ENCODE peak calls at places on chromosomes 3 and 15, in eight cellular contexts. Y, K, B, E, F, Q, W and J are unnamed samples.

GRCh38 chr3:40597441-40597840 is 72.7 kb downstream of the ZNF621 start:
- DNase-seq in Y (no peak), K (no peak), B (no peak), E (no peak), F (no peak), Q (no peak), W (no peak), J (no peak)

GRCh38 chr15:31434418-31435255 is 108.0 kb downstream of the KLF13 start:
- DNase-seq in Y (no peak), K (peak), B (peak), E (peak), F (peak), Q (no peak), W (no peak), J (no peak)

GRCh38 chr3:177069514-177070329 is 127.6 kb downstream of the TBL1XR1 start:
- DNase-seq in Y (no peak), K (no peak), B (no peak), E (no peak), F (no peak), Q (no peak), W (no peak), J (no peak)

GRCh38 chr15:94582368-94582767 is 351.0 kb downstream of the MCTP2 start:
- DNase-seq in Y (peak), K (peak), B (no peak), E (no peak), F (no peak), Q (peak), W (no peak), J (peak)

GRCh38 chr3:139302084-139302800 is 41.6 kb upstream of the MRPS22 start:
- DNase-seq in Y (peak), K (no peak), B (no peak), E (peak), F (peak), Q (no peak), W (no peak), J (no peak)

GRCh38 chr3:148208975-148209374 is 488.7 kb upstream of the AGTR1 start:
- DNase-seq in Y (no peak), K (no peak), B (no peak), E (no peak), F (no peak), Q (no peak), W (no peak), J (no peak)

GRCh38 chr3:105827959-105828358 is 40.9 kb downstream of the CBLB start:
- DNase-seq in Y (peak), K (no peak), B (peak), E (peak), F (no peak), Q (peak), W (no peak), J (no peak)

GRCh38 chr15:74319596-74320357 is 47.7 kb downstream of the CYP11A1 start:
- DNase-seq in Y (no peak), K (no peak), B (no peak), E (peak), F (peak), Q (no peak), W (no peak), J (no peak)

GRCh38 chr15:98403169-98403568 is 245.2 kb upstream of the IGF1R start:
- DNase-seq in Y (no peak), K (no peak), B (no peak), E (no peak), F (no peak), Q (no peak), W (no peak), J (no peak)

GRCh38 chr3:148319960-148320359 is 377.7 kb upstream of the AGTR1 start:
- DNase-seq in Y (no peak), K (no peak), B (no peak), E (no peak), F (no peak), Q (no peak), W (no peak), J (no peak)

GRCh38 chr3:51682079-51682478 is 11.0 kb downstream of the TEX264 start:
- DNase-seq in Y (peak), K (peak), B (peak), E (peak), F (peak), Q (peak), W (peak), J (peak)

GRCh38 chr3:129360705-129361460 is 67.6 kb downstream of the EFCAB12 start:
- DNase-seq in Y (no peak), K (no peak), B (no peak), E (no peak), F (no peak), Q (no peak), W (no peak), J (no peak)

GRCh38 chr15:68417897-68418296 is 14.1 kb downstream of the ITGA11 start:
- DNase-seq in Y (no peak), K (no peak), B (no peak), E (no peak), F (no peak), Q (no peak), W (no peak), J (no peak)

GRCh38 chr15:36407647-36408046 is 171.8 kb upstream of the CDIN1 start:
- DNase-seq in Y (no peak), K (no peak), B (no peak), E (no peak), F (no peak), Q (no peak), W (no peak), J (no peak)

GRCh38 chr3:15347104-15347736 is 14.8 kb upstream of the SH3BP5 start:
- DNase-seq in Y (no peak), K (no peak), B (no peak), E (no peak), F (no peak), Q (no peak), W (no peak), J (no peak)

GRCh38 chr15:95129589-95129988 is 898.2 kb downstream of the MCTP2 start:
- DNase-seq in Y (no peak), K (no peak), B (no peak), E (peak), F (no peak), Q (no peak), W (no peak), J (no peak)

GRCh38 chr3:177357352-177358084 is 160.2 kb upstream of the TBL1XR1 start:
- DNase-seq in Y (peak), K (peak), B (peak), E (peak), F (no peak), Q (peak), W (no peak), J (no peak)

GRCh38 chr3:139222100-139222657 is 121.6 kb upstream of the MRPS22 start:
- DNase-seq in Y (no peak), K (no peak), B (no peak), E (no peak), F (no peak), Q (no peak), W (no peak), J (no peak)

GRCh38 chr15:25691544-25692430 is 171.3 kb downstream of the ATP10A start:
- DNase-seq in Y (no peak), K (no peak), B (no peak), E (no peak), F (no peak), Q (no peak), W (no peak), J (no peak)
- TF ChIP-seq CTCF in Y (no peak), K (no peak), B (no peak), E (peak), F (peak), Q (no peak), W (no peak), J (peak)

GRCh38 chr3:122112754-122113153 is 57.6 kb downstream of the CD86 start:
- DNase-seq in Y (no peak), K (no peak), B (no peak), E (no peak), F (no peak), Q (no peak), W (no peak), J (no peak)
- TF ChIP-seq CTCF in Y (no peak), K (no peak), B (no peak), E (no peak), F (no peak), Q (no peak), W (no peak), J (no peak)

GRCh38 chr3:134846084-134846483 is 51.0 kb downstream of the EPHB1 start:
- DNase-seq in Y (no peak), K (no peak), B (no peak), E (no peak), F (no peak), Q (no peak), W (no peak), J (no peak)
- TF ChIP-seq CTCF in Y (no peak), K (no peak), B (no peak), E (no peak), F (no peak), Q (no peak), W (no peak), J (no peak)

GRCh38 chr3:49339947-49340800 is at the start of gene USP4:
- DNase-seq in Y (peak), K (peak), B (peak), E (peak), F (peak), Q (peak), W (peak), J (peak)
- TF ChIP-seq CTCF in Y (peak), K (peak), B (peak), E (peak), F (peak), Q (peak), W (no peak), J (peak)

DNA sequence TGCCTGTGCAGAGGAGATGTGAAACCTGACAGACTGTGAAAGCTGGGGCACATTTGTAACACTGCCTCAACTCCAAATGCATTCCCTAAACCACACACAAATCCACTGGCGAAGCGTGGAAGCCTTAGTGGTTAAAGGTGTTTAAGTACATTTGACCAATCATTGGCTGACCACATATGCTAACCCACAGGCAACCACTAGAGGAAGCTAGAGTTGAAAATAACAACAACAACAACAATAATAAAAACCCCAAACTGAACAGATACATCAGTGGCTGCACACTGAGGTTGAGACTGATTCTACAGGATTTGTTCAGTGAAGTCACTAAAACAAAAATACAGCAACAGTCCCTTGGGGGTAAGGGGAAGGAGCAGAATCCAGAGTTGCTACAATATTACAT is 129.7 kb downstream of the TJP1 start:
- DNase-seq in Y (no peak), K (no peak), B (no peak), E (no peak), F (no peak), Q (no peak), W (no peak), J (no peak)
- TF ChIP-seq CTCF in Y (no peak), K (no peak), B (no peak), E (no peak), F (no peak), Q (peak), W (no peak), J (no peak)